ENCODE peak calls at places on chromosomes 12 and 14, in eight cellular contexts. H is CD8-positive, alpha-beta T cell; I is mesenchymal stem cell; Y is kidney glomerular epithelial cell; M is pons; B is activated T-cell treated with anti-CD3 and anti-CD28 coated beads for 24 hours; R is MCF 10A; J is GM06990. T is an unnamed sample.

GRCh38 chr12:104805186-104805585 is 152.9 kb downstream of the SLC41A2 start:
- DNase-seq in H (no peak), I (peak), Y (peak), M (no peak), B (no peak), R (no peak), J (no peak), T (peak)

GRCh38 chr14:75125617-75126016 is 1.2 kb downstream of the NEK9 start:
- DNase-seq in H (no peak), I (peak), Y (no peak), M (no peak), B (no peak), R (peak), J (no peak), T (peak)

GRCh38 chr14:100256339-100256895 is 17.5 kb downstream of the YY1 start:
- DNase-seq in H (no peak), I (no peak), Y (no peak), M (no peak), B (no peak), R (no peak), J (peak), T (no peak)

GRCh38 chr12:7113389-7113871 is 4.4 kb upstream of the C1RL start:
- DNase-seq in H (peak), I (peak), Y (peak), M (no peak), B (no peak), R (peak), J (no peak), T (peak)

GRCh38 chr12:5258498-5258897 is 173.4 kb upstream of the NTF3 start:
- DNase-seq in H (no peak), I (no peak), Y (no peak), M (no peak), B (no peak), R (no peak), J (no peak), T (no peak)

GRCh38 chr12:66829660-66830325 is 150.9 kb upstream of the GRIP1 start:
- DNase-seq in H (no peak), I (no peak), Y (no peak), M (no peak), B (no peak), R (no peak), J (no peak), T (no peak)

GRCh38 chr12:24991209-24992049 is 42.5 kb upstream of the BCAT1 start:
- DNase-seq in H (no peak), I (peak), Y (peak), M (peak), B (no peak), R (peak), J (no peak), T (peak)

GRCh38 chr12:57797938-57798337 is 15.4 kb downstream of the TSFM start:
- DNase-seq in H (no peak), I (no peak), Y (no peak), M (no peak), B (no peak), R (no peak), J (no peak), T (no peak)

GRCh38 chr14:55518391-55518790 is 61.6 kb upstream of the KTN1 start:
- DNase-seq in H (no peak), I (peak), Y (no peak), M (no peak), B (no peak), R (no peak), J (no peak), T (no peak)

GRCh38 chr12:90287585-90287984 is 578.9 kb upstream of the ATP2B1 start:
- DNase-seq in H (no peak), I (peak), Y (no peak), M (no peak), B (no peak), R (peak), J (no peak), T (no peak)

GRCh38 chr12:96208346-96208745 is 14.2 kb downstream of the ELK3 start:
- DNase-seq in H (no peak), I (peak), Y (peak), M (no peak), B (no peak), R (peak), J (no peak), T (peak)

GRCh38 chr12:71045781-71046180 is 112.0 kb downstream of the TSPAN8 start:
- DNase-seq in H (no peak), I (peak), Y (peak), M (no peak), B (no peak), R (peak), J (no peak), T (no peak)

GRCh38 chr14:22919601-22919921 is 612 bp upstream of the RBM23 start:
- DNase-seq in H (no peak), I (no peak), Y (no peak), M (no peak), B (no peak), R (no peak), J (no peak), T (no peak)

GRCh38 chr12:49553512-49554088 is 14.3 kb downstream of the MCRS1 start:
- DNase-seq in H (no peak), I (peak), Y (peak), M (no peak), B (no peak), R (peak), J (no peak), T (peak)

GRCh38 chr12:67669925-67670631 is 21.5 kb downstream of the DYRK2 start:
- DNase-seq in H (no peak), I (peak), Y (no peak), M (no peak), B (no peak), R (no peak), J (no peak), T (no peak)

GRCh38 chr12:42759622-42760273 is 170.2 kb upstream of the PRICKLE1 start:
- DNase-seq in H (no peak), I (no peak), Y (no peak), M (no peak), B (no peak), R (peak), J (no peak), T (peak)

GRCh38 chr12:54385251-54385914 is 850 bp upstream of the ZNF385A start:
- DNase-seq in H (no peak), I (no peak), Y (no peak), M (peak), B (no peak), R (no peak), J (peak), T (no peak)

GRCh38 chr12:72134934-72135333 is 137.2 kb upstream of the TRHDE start:
- DNase-seq in H (no peak), I (no peak), Y (no peak), M (no peak), B (no peak), R (peak), J (no peak), T (no peak)

GRCh38 chr12:108570743-108571603 is 8.6 kb downstream of the ISCU start:
- DNase-seq in H (peak), I (peak), Y (peak), M (peak), B (no peak), R (peak), J (no peak), T (peak)